ENCODE peak calls at places on chromosomes 11 and 22, in five cellular contexts. One of them, this sample, is unnamed.

GRCh38 chr22:46972256-46972655 is 209.8 kb downstream of the TBC1D22A start:
- DNase-seq in sigmoid colon: peak
- DNase-seq in effector CD8-positive, alpha-beta T cell: no peak
- DNase-seq in stimulated activated CD4-positive, alpha-beta T cell treated with anti-CD3 and anti-CD28 coated beads, Interleukin-1b, Interleukin-23, amount 100 ng/mL, for 1 hour: no peak
- DNase-seq in T-helper 1 cell: no peak
- DNase-seq in this sample: no peak

GRCh38 chr11:124970925-124971324 is 16.9 kb downstream of the CCDC15 start:
- DNase-seq in sigmoid colon: no peak
- DNase-seq in effector CD8-positive, alpha-beta T cell: no peak
- DNase-seq in stimulated activated CD4-positive, alpha-beta T cell treated with anti-CD3 and anti-CD28 coated beads, Interleukin-1b, Interleukin-23, amount 100 ng/mL, for 1 hour: no peak
- DNase-seq in T-helper 1 cell: no peak
- DNase-seq in this sample: no peak

GRCh38 chr22:35380537-35381423 is at the start of gene HMOX1:
- DNase-seq in sigmoid colon: peak
- DNase-seq in effector CD8-positive, alpha-beta T cell: no peak
- DNase-seq in stimulated activated CD4-positive, alpha-beta T cell treated with anti-CD3 and anti-CD28 coated beads, Interleukin-1b, Interleukin-23, amount 100 ng/mL, for 1 hour: no peak
- DNase-seq in T-helper 1 cell: peak
- DNase-seq in this sample: peak

GRCh38 chr11:102868359-102868758 is 6.4 kb downstream of the MMP12 start:
- DNase-seq in sigmoid colon: no peak
- DNase-seq in effector CD8-positive, alpha-beta T cell: no peak
- DNase-seq in stimulated activated CD4-positive, alpha-beta T cell treated with anti-CD3 and anti-CD28 coated beads, Interleukin-1b, Interleukin-23, amount 100 ng/mL, for 1 hour: no peak
- DNase-seq in T-helper 1 cell: no peak
- DNase-seq in this sample: no peak

GRCh38 chr11:107834995-107835394 is 23.6 kb downstream of the SLC35F2 start:
- DNase-seq in sigmoid colon: no peak
- DNase-seq in effector CD8-positive, alpha-beta T cell: no peak
- DNase-seq in stimulated activated CD4-positive, alpha-beta T cell treated with anti-CD3 and anti-CD28 coated beads, Interleukin-1b, Interleukin-23, amount 100 ng/mL, for 1 hour: no peak
- DNase-seq in T-helper 1 cell: no peak
- DNase-seq in this sample: no peak

GRCh38 chr11:33875621-33876294 is 16.1 kb downstream of the LMO2 start:
- DNase-seq in sigmoid colon: no peak
- DNase-seq in effector CD8-positive, alpha-beta T cell: no peak
- DNase-seq in stimulated activated CD4-positive, alpha-beta T cell treated with anti-CD3 and anti-CD28 coated beads, Interleukin-1b, Interleukin-23, amount 100 ng/mL, for 1 hour: no peak
- DNase-seq in T-helper 1 cell: no peak
- DNase-seq in this sample: no peak

GRCh38 chr11:67118059-67118766 is 850 bp upstream of the KDM2A start:
- DNase-seq in sigmoid colon: peak
- DNase-seq in effector CD8-positive, alpha-beta T cell: peak
- DNase-seq in stimulated activated CD4-positive, alpha-beta T cell treated with anti-CD3 and anti-CD28 coated beads, Interleukin-1b, Interleukin-23, amount 100 ng/mL, for 1 hour: no peak
- DNase-seq in T-helper 1 cell: peak
- DNase-seq in this sample: peak

GRCh38 chr22:29342177-29342576 is 26.7 kb upstream of the RASL10A start:
- DNase-seq in sigmoid colon: no peak
- DNase-seq in effector CD8-positive, alpha-beta T cell: no peak
- DNase-seq in stimulated activated CD4-positive, alpha-beta T cell treated with anti-CD3 and anti-CD28 coated beads, Interleukin-1b, Interleukin-23, amount 100 ng/mL, for 1 hour: no peak
- DNase-seq in T-helper 1 cell: no peak
- DNase-seq in this sample: no peak

GRCh38 chr11:104772806-104773241 is 125.4 kb downstream of the CASP12 start:
- DNase-seq in sigmoid colon: no peak
- DNase-seq in effector CD8-positive, alpha-beta T cell: no peak
- DNase-seq in stimulated activated CD4-positive, alpha-beta T cell treated with anti-CD3 and anti-CD28 coated beads, Interleukin-1b, Interleukin-23, amount 100 ng/mL, for 1 hour: no peak
- DNase-seq in T-helper 1 cell: peak
- DNase-seq in this sample: no peak

GRCh38 chr22:45865561-45866397 is 111.2 kb downstream of the WNT7B start:
- DNase-seq in sigmoid colon: peak
- DNase-seq in effector CD8-positive, alpha-beta T cell: no peak
- DNase-seq in stimulated activated CD4-positive, alpha-beta T cell treated with anti-CD3 and anti-CD28 coated beads, Interleukin-1b, Interleukin-23, amount 100 ng/mL, for 1 hour: no peak
- DNase-seq in T-helper 1 cell: no peak
- DNase-seq in this sample: no peak

GRCh38 chr11:79708319-79708928 is 267.6 kb upstream of the TENM4 start:
- DNase-seq in sigmoid colon: no peak
- DNase-seq in effector CD8-positive, alpha-beta T cell: no peak
- DNase-seq in stimulated activated CD4-positive, alpha-beta T cell treated with anti-CD3 and anti-CD28 coated beads, Interleukin-1b, Interleukin-23, amount 100 ng/mL, for 1 hour: no peak
- DNase-seq in T-helper 1 cell: no peak
- DNase-seq in this sample: no peak

GRCh38 chr11:64324692-64325469 is 7.0 kb downstream of the PRDX5 start:
- DNase-seq in sigmoid colon: no peak
- DNase-seq in effector CD8-positive, alpha-beta T cell: no peak
- DNase-seq in stimulated activated CD4-positive, alpha-beta T cell treated with anti-CD3 and anti-CD28 coated beads, Interleukin-1b, Interleukin-23, amount 100 ng/mL, for 1 hour: no peak
- DNase-seq in T-helper 1 cell: no peak
- DNase-seq in this sample: no peak

GRCh38 chr11:14065692-14066091 is 103.2 kb downstream of the SPON1 start:
- DNase-seq in sigmoid colon: no peak
- DNase-seq in effector CD8-positive, alpha-beta T cell: no peak
- DNase-seq in stimulated activated CD4-positive, alpha-beta T cell treated with anti-CD3 and anti-CD28 coated beads, Interleukin-1b, Interleukin-23, amount 100 ng/mL, for 1 hour: no peak
- DNase-seq in T-helper 1 cell: no peak
- DNase-seq in this sample: no peak

GRCh38 chr22:29737251-29738117 is 17.7 kb downstream of the CABP7 start:
- DNase-seq in sigmoid colon: no peak
- DNase-seq in effector CD8-positive, alpha-beta T cell: no peak
- DNase-seq in stimulated activated CD4-positive, alpha-beta T cell treated with anti-CD3 and anti-CD28 coated beads, Interleukin-1b, Interleukin-23, amount 100 ng/mL, for 1 hour: no peak
- DNase-seq in T-helper 1 cell: no peak
- DNase-seq in this sample: no peak

GRCh38 chr11:69014084-69014935 is 1.3 kb upstream of the MRGPRF start:
- DNase-seq in sigmoid colon: peak
- DNase-seq in effector CD8-positive, alpha-beta T cell: no peak
- DNase-seq in stimulated activated CD4-positive, alpha-beta T cell treated with anti-CD3 and anti-CD28 coated beads, Interleukin-1b, Interleukin-23, amount 100 ng/mL, for 1 hour: no peak
- DNase-seq in T-helper 1 cell: no peak
- DNase-seq in this sample: no peak

GRCh38 chr22:48836673-48837340 is 990.9 kb downstream of the BRD1 start:
- DNase-seq in sigmoid colon: no peak
- DNase-seq in effector CD8-positive, alpha-beta T cell: no peak
- DNase-seq in stimulated activated CD4-positive, alpha-beta T cell treated with anti-CD3 and anti-CD28 coated beads, Interleukin-1b, Interleukin-23, amount 100 ng/mL, for 1 hour: no peak
- DNase-seq in T-helper 1 cell: no peak
- DNase-seq in this sample: no peak

GRCh38 chr11:59669611-59670009 is 773 bp upstream of the PATL1 start:
- DNase-seq in sigmoid colon: peak
- DNase-seq in effector CD8-positive, alpha-beta T cell: no peak
- DNase-seq in stimulated activated CD4-positive, alpha-beta T cell treated with anti-CD3 and anti-CD28 coated beads, Interleukin-1b, Interleukin-23, amount 100 ng/mL, for 1 hour: no peak
- DNase-seq in T-helper 1 cell: no peak
- DNase-seq in this sample: no peak

GRCh38 chr11:69916806-69917387 is 97.7 kb upstream of the FGF3 start:
- DNase-seq in sigmoid colon: no peak
- DNase-seq in effector CD8-positive, alpha-beta T cell: no peak
- DNase-seq in stimulated activated CD4-positive, alpha-beta T cell treated with anti-CD3 and anti-CD28 coated beads, Interleukin-1b, Interleukin-23, amount 100 ng/mL, for 1 hour: no peak
- DNase-seq in T-helper 1 cell: no peak
- DNase-seq in this sample: no peak

GRCh38 chr11:130916238-130916855 is at the start of gene SNX19:
- DNase-seq in sigmoid colon: peak
- DNase-seq in effector CD8-positive, alpha-beta T cell: peak
- DNase-seq in stimulated activated CD4-positive, alpha-beta T cell treated with anti-CD3 and anti-CD28 coated beads, Interleukin-1b, Interleukin-23, amount 100 ng/mL, for 1 hour: peak
- DNase-seq in T-helper 1 cell: peak
- DNase-seq in this sample: peak

GRCh38 chr11:96113100-96113710 is 189.3 kb upstream of the MTMR2 start:
- DNase-seq in sigmoid colon: no peak
- DNase-seq in effector CD8-positive, alpha-beta T cell: no peak
- DNase-seq in stimulated activated CD4-positive, alpha-beta T cell treated with anti-CD3 and anti-CD28 coated beads, Interleukin-1b, Interleukin-23, amount 100 ng/mL, for 1 hour: no peak
- DNase-seq in T-helper 1 cell: no peak
- DNase-seq in this sample: no peak

GRCh38 chr11:120563698-120564572 is 52.4 kb downstream of the GRIK4 start:
- DNase-seq in sigmoid colon: no peak
- DNase-seq in effector CD8-positive, alpha-beta T cell: no peak
- DNase-seq in stimulated activated CD4-positive, alpha-beta T cell treated with anti-CD3 and anti-CD28 coated beads, Interleukin-1b, Interleukin-23, amount 100 ng/mL, for 1 hour: no peak
- DNase-seq in T-helper 1 cell: no peak
- DNase-seq in this sample: no peak

GRCh38 chr22:36998620-36999351 is 20.5 kb downstream of the TST start:
- DNase-seq in sigmoid colon: no peak
- DNase-seq in effector CD8-positive, alpha-beta T cell: no peak
- DNase-seq in stimulated activated CD4-positive, alpha-beta T cell treated with anti-CD3 and anti-CD28 coated beads, Interleukin-1b, Interleukin-23, amount 100 ng/mL, for 1 hour: no peak
- DNase-seq in T-helper 1 cell: no peak
- DNase-seq in this sample: no peak

GRCh38 chr11:68904458-68904847 is 762 bp downstream of the IGHMBP2 start:
- DNase-seq in sigmoid colon: peak
- DNase-seq in effector CD8-positive, alpha-beta T cell: no peak
- DNase-seq in stimulated activated CD4-positive, alpha-beta T cell treated with anti-CD3 and anti-CD28 coated beads, Interleukin-1b, Interleukin-23, amount 100 ng/mL, for 1 hour: no peak
- DNase-seq in T-helper 1 cell: peak
- DNase-seq in this sample: no peak

GRCh38 chr11:73493838-73494598 is 103.9 kb downstream of the FAM168A start:
- DNase-seq in sigmoid colon: no peak
- DNase-seq in effector CD8-positive, alpha-beta T cell: no peak
- DNase-seq in stimulated activated CD4-positive, alpha-beta T cell treated with anti-CD3 and anti-CD28 coated beads, Interleukin-1b, Interleukin-23, amount 100 ng/mL, for 1 hour: no peak
- DNase-seq in T-helper 1 cell: no peak
- DNase-seq in this sample: no peak

GRCh38 chr11:34242037-34242625 is 115.7 kb downstream of the ABTB2 start:
- DNase-seq in sigmoid colon: no peak
- DNase-seq in effector CD8-positive, alpha-beta T cell: no peak
- DNase-seq in stimulated activated CD4-positive, alpha-beta T cell treated with anti-CD3 and anti-CD28 coated beads, Interleukin-1b, Interleukin-23, amount 100 ng/mL, for 1 hour: no peak
- DNase-seq in T-helper 1 cell: no peak
- DNase-seq in this sample: no peak

GRCh38 chr11:63609971-63610580 is 4.2 kb downstream of the PLAAT3 start:
- DNase-seq in sigmoid colon: peak
- DNase-seq in effector CD8-positive, alpha-beta T cell: no peak
- DNase-seq in stimulated activated CD4-positive, alpha-beta T cell treated with anti-CD3 and anti-CD28 coated beads, Interleukin-1b, Interleukin-23, amount 100 ng/mL, for 1 hour: no peak
- DNase-seq in T-helper 1 cell: no peak
- DNase-seq in this sample: no peak

GRCh38 chr11:117919326-117920275 is 9.6 kb downstream of the TMPRSS13 start:
- DNase-seq in sigmoid colon: peak
- DNase-seq in effector CD8-positive, alpha-beta T cell: no peak
- DNase-seq in stimulated activated CD4-positive, alpha-beta T cell treated with anti-CD3 and anti-CD28 coated beads, Interleukin-1b, Interleukin-23, amount 100 ng/mL, for 1 hour: no peak
- DNase-seq in T-helper 1 cell: peak
- DNase-seq in this sample: no peak